ENCODE peak calls at places on chromosomes 3 and 15, in eight cellular contexts. G is SIG-M5; A is occipital lobe; B is activated T-helper 1 cell treated with anti-CD3 and anti-CD28 coated beads, Interleukin-2, amount 50 U/mL, for 16 hours; O is Peyer's patch; W is GM04503; L is choroid plexus epithelial cell; V is Ammon's horn. X is an unnamed sample.

GRCh38 chr15:66224946-66225345 is 28.6 kb downstream of the MEGF11 start:
- DNase-seq in G (no peak), L (no peak), O (no peak), A (no peak), W (no peak), B (no peak), V (no peak), X (no peak)

GRCh38 chr3:186530415-186530814 is 13.8 kb downstream of the CRYGS start:
- DNase-seq in L (no peak), O (no peak), V (no peak), G (no peak), B (no peak), W (no peak), A (no peak), X (no peak)

GRCh38 chr3:100891033-100891432 is 102.2 kb downstream of the ABI3BP start:
- DNase-seq in B (no peak), G (no peak), O (no peak), V (no peak), L (peak), A (no peak), W (no peak), X (no peak)

GRCh38 chr3:31610700-31611275 is 78.1 kb downstream of the STT3B start:
- DNase-seq in W (no peak), B (no peak), V (peak), O (no peak), G (no peak), A (no peak), L (peak), X (no peak)

GRCh38 chr3:42043116-42043796 is 47.9 kb upstream of the TRAK1 start:
- DNase-seq in W (no peak), L (peak), V (no peak), O (peak), A (no peak), B (no peak), G (no peak), X (no peak)

GRCh38 chr3:12948891-12949711 is 107.7 kb upstream of the RPL32 start:
- DNase-seq in A (no peak), L (no peak), W (peak), B (no peak), G (no peak), V (peak), O (no peak), X (no peak)

GRCh38 chr3:141477224-141477623 is 9.6 kb upstream of the RASA2 start:
- DNase-seq in B (no peak), W (no peak), V (no peak), A (peak), L (peak), O (no peak), G (no peak), X (no peak)

GRCh38 chr3:169886671-169887070 is 16.9 kb upstream of the LRRC31 start:
- DNase-seq in O (no peak), L (peak), B (no peak), A (peak), G (no peak), V (peak), W (peak), X (peak)

GRCh38 chr3:52848617-52849016 is 13.8 kb upstream of the MUSTN1 start:
- DNase-seq in O (no peak), A (no peak), G (no peak), V (no peak), B (no peak), L (peak), W (peak), X (no peak)

GRCh38 chr3:14907043-14907966 is 40.1 kb upstream of the NR2C2 start:
- DNase-seq in W (no peak), L (no peak), G (no peak), A (no peak), B (no peak), V (no peak), O (no peak), X (no peak)

X was measured in GOT3.